ENCODE peak calls at places on chromosomes 16 and 17, in eight cellular contexts. H is body of pancreas, W is esophagus squamous epithelium, P is Peyer's patch, C is fibroblast of lung, K is right lobe of liver, R is heart left ventricle, Z is psoas muscle. Y is an unnamed sample. For H3K4me1, the result is how much of the 10 kb centered on the place peaks cover.

GRCh38 chr17:78802459-78802858 is 20.4 kb upstream of the CYTH1 start:
- DNase-seq in W (no peak), R (no peak), C (no peak), P (no peak), H (no peak), Z (no peak), K (no peak), Y (no peak)

GRCh38 chr16:23368469-23368868 is 66.4 kb downstream of the SCNN1B start:
- DNase-seq in H (no peak), R (no peak), W (no peak), C (no peak), K (no peak), Z (no peak), P (no peak), Y (no peak)

GRCh38 chr16:23557779-23558330 is 328 bp downstream of the UBFD1 start:
- DNase-seq in P (no peak), W (no peak), H (no peak), K (no peak), Z (no peak), R (no peak), C (peak), Y (no peak)

GRCh38 chr16:69880640-69881133 is 70.4 kb upstream of the CLEC18A start:
- DNase-seq in K (no peak), R (no peak), P (no peak), Z (no peak), C (peak), W (no peak), H (no peak), Y (no peak)

GRCh38 chr16:4566144-4566543 is 10.0 kb downstream of the C16orf96 start:
- DNase-seq in Z (no peak), W (no peak), C (no peak), R (no peak), H (no peak), K (no peak), P (no peak), Y (no peak)

GRCh38 chr16:79163666-79164377 is 436.7 kb downstream of the MAF start:
- DNase-seq in K (peak), W (no peak), C (peak), Z (no peak), R (no peak), P (peak), H (no peak), Y (no peak)

GRCh38 chr16:4833584-4833983 is 13.5 kb downstream of the GLYR1 start:
- DNase-seq in P (peak), Z (no peak), C (no peak), W (no peak), H (no peak), K (no peak), R (no peak), Y (no peak)

GRCh38 chr16:636206-637080 is at the start of gene METTL26:
- DNase-seq in W (peak), R (peak), K (peak), Z (peak), P (peak), H (peak), C (peak), Y (peak)

GRCh38 chr16:57748596-57748995 is 13.0 kb downstream of the KATNB1 start:
- DNase-seq in H (no peak), Z (peak), K (peak), R (no peak), W (no peak), P (no peak), C (no peak), Y (no peak)

GRCh38 chr17:75631353-75631752 is 1.9 kb upstream of the SMIM5 start:
- DNase-seq in K (peak), H (no peak), C (no peak), R (no peak), P (no peak), W (no peak), Z (peak), Y (no peak)

GRCh38 chr17:83203073-83203471 is 123.7 kb downstream of the METRNL start:
- DNase-seq in Z (peak), W (no peak), C (peak), K (peak), H (no peak), P (peak), R (peak), Y (peak)

DNA sequence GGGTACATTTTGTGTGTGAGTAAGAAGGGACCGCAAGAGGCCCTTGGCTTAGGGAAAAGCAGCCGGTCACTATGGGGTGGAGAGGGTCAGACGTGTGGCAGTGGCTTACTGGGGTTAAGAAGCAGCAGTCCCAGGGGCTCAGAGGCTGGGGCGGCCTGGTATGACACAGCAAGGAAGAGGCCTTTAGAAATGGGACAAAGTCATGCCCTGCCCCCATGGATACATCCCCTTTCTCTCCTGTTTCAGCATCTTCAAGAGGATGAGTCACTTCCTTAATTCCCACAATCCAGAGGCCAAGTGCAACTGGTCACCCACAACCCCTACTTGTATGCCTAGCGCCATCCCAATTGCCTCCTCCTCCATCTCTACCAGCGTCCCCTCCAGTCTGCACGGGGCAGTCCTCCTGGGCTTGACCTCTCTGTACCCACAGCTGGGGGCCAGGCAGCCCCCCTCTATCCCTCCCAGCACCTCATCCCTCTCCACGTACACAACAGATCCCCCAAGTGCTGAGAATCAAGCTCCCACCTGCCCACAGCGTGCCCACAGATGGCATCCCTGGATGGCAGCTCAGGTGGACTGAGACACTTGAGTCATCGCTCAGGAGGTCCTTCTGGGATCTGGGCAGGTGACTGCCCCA is 6.9 kb upstream of the EFTUD2 start:
- DNase-seq in K (no peak), H (no peak), Z (no peak), P (peak), C (peak), W (no peak), R (no peak), Y (no peak)
- H3K4me3 ChIP-seq in K (no peak), H (no peak), Z (no peak), P (no peak), C (no peak), W (no peak), R (no peak), Y (no peak)

DNA sequence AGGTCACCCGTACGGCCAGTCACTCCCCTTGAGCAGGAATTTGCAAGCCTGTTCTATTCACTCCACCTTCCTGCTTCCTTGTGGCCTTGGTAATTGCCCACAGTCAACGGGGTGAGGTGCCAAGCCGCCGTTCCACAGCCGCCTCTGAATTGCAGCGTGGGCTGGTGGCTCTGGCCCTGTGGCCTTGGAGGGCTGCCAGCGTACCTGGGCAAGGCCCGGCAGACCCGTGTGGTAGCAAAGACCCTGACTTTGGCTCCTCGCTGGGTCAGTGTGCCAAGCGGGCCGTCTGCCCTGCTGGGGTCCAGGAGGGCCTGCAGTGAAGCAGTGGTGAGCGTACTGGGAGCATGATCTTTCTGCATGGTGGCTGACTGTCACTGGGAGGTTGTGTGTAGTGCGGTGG is 3.6 kb downstream of the BANP start:
- DNase-seq in P (no peak), C (no peak), H (peak), R (peak), Z (no peak), K (no peak), W (no peak), Y (no peak)
- H3K4me1 ChIP-seq in P (under half), C (under half), H (under half), R (under half), Z (under half), K (under half), W (under half), Y (under half)

GRCh38 chr17:48553190-48553547 is 8.3 kb upstream of the HOXB2 start:
- DNase-seq in R (no peak), W (no peak), C (no peak), K (no peak), H (no peak), Z (no peak), P (no peak), Y (no peak)
- H3K27ac ChIP-seq in R (no peak), W (peak), C (peak), K (no peak), H (no peak), Z (no peak), P (peak), Y (peak)

GRCh38 chr17:39364236-39365025 is 37.0 kb downstream of the FBXL20 start:
- DNase-seq in K (no peak), Z (no peak), W (no peak), R (no peak), P (no peak), H (no peak), C (no peak), Y (no peak)
- H3K4me3 ChIP-seq in K (no peak), Z (no peak), W (no peak), R (no peak), P (no peak), H (no peak), C (no peak), Y (no peak)

GRCh38 chr16:81774348-81774747 is 4.7 kb upstream of the PLCG2 start:
- DNase-seq in W (no peak), C (no peak), R (peak), H (no peak), Z (peak), P (peak), K (no peak), Y (no peak)
- H3K4me1 ChIP-seq in W (under half), C (under half), R (under half), H (under half), Z (under half), P (under half), K (under half), Y (under half)

GRCh38 chr16:67661864-67662652 is 1.3 kb downstream of the PARD6A start:
- DNase-seq in C (no peak), K (no peak), Z (no peak), R (no peak), H (no peak), W (no peak), P (no peak), Y (no peak)

GRCh38 chr16:67660564-67661028 is at the start of gene PARD6A:
- DNase-seq in Z (peak), H (peak), W (peak), R (peak), K (peak), C (peak), P (peak), Y (peak)

GRCh38 chr16:67659675-67660563 is at the start of gene ACD:
- DNase-seq in Z (peak), H (peak), P (peak), K (peak), W (peak), C (peak), R (peak), Y (peak)

GRCh38 chr16:67662653-67663010 is 1.9 kb downstream of the PARD6A start:
- DNase-seq in H (no peak), K (no peak), C (no peak), W (no peak), R (no peak), Z (no peak), P (no peak), Y (no peak)

DNA sequence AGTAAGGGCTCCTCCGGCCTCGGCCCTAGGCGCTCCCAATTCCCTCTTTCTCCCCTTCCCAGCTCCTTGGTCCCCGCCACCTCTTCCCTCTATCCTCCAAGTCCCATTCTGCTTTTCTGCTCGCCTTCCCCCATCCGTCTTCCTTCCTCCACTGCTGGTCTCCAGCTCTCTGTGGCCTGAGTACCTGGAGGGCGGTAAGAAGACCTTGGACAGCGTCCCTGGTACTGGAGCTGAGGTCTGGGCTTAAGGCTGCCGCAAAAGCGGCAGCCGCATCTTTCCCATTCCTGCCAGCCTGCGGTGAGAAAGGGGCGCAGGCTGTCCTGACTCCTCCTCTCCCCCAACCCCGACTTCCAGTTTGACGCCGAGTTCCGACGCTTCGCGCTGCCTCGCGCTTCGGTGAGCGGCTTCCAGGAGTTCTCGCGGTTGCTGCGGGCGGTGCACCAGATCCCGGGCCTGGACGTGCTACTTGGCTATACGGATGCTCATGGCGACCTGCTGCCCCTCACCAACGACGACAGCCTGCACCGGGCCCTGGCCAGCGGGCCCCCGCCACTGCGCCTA is 421 bp downstream of the PARD6A start:
- DNase-seq in Z (no peak), C (peak), H (peak), W (no peak), R (no peak), P (no peak), K (no peak), Y (no peak)
- H3K27ac ChIP-seq in Z (peak), C (no peak), H (peak), W (peak), R (peak), P (peak), K (no peak), Y (peak)